ENCODE peak calls at places on chromosomes 3 and 15, in four cellular contexts. E, Q, Z and C are unnamed samples.

GRCh38 chr3:96538186-96538585 is 276.2 kb upstream of the EPHA6 start:
- DNase-seq in Q (no peak), E (no peak), Z (no peak), C (no peak)

GRCh38 chr3:33428812-33429211 is 11.4 kb downstream of the UBP1 start:
- DNase-seq in Z (no peak), Q (no peak), E (no peak), C (no peak)

GRCh38 chr3:52123106-52123708 is 31.0 kb downstream of the POC1A start:
- DNase-seq in Q (peak), Z (peak), E (peak), C (peak)

GRCh38 chr3:181541414-181541813 is 170.3 kb upstream of the SOX2 start:
- DNase-seq in E (no peak), Q (no peak), Z (no peak), C (no peak)

GRCh38 chr3:127997961-127998360 is 54.3 kb upstream of the SEC61A1 start:
- DNase-seq in Q (no peak), E (no peak), Z (no peak), C (no peak)

GRCh38 chr3:126446301-126446700 is 29.4 kb downstream of the ZXDC start:
- DNase-seq in Z (no peak), Q (no peak), E (peak), C (no peak)

GRCh38 chr3:111303760-111304159 is 232.1 kb downstream of the NECTIN3 start:
- DNase-seq in Q (no peak), Z (no peak), E (no peak), C (peak)

GRCh38 chr3:39809181-39809994 is at the start of gene MYRIP:
- DNase-seq in Q (peak), E (peak), Z (no peak), C (no peak)

GRCh38 chr3:5002174-5002870 is 23.1 kb downstream of the BHLHE40 start:
- DNase-seq in E (peak), Q (no peak), Z (no peak), C (no peak)

GRCh38 chr3:71208273-71209095 is 375.0 kb downstream of the FOXP1 start:
- DNase-seq in Z (no peak), E (peak), Q (no peak), C (peak)

GRCh38 chr15:100818927-100819326 is 60.7 kb upstream of the ALDH1A3 start:
- DNase-seq in Q (no peak), Z (no peak), E (no peak), C (peak)

GRCh38 chr15:101213570-101213969 is 38.3 kb downstream of the CHSY1 start:
- DNase-seq in Q (no peak), Z (no peak), E (no peak), C (no peak)

GRCh38 chr15:33048255-33048654 is 146.3 kb downstream of the FMN1 start:
- DNase-seq in E (peak), Q (no peak), Z (no peak), C (no peak)

GRCh38 chr3:155313303-155313702 is 19.8 kb upstream of the STRIT1 start:
- DNase-seq in Z (no peak), Q (no peak), E (peak), C (no peak)

GRCh38 chr15:68819451-68820204 is 1.1 kb downstream of the ANP32A start:
- DNase-seq in E (peak), Z (no peak), Q (peak), C (peak)

GRCh38 chr3:25655659-25656058 is 9.0 kb downstream of the TOP2B start:
- DNase-seq in Q (no peak), E (no peak), Z (no peak), C (no peak)

DNA sequence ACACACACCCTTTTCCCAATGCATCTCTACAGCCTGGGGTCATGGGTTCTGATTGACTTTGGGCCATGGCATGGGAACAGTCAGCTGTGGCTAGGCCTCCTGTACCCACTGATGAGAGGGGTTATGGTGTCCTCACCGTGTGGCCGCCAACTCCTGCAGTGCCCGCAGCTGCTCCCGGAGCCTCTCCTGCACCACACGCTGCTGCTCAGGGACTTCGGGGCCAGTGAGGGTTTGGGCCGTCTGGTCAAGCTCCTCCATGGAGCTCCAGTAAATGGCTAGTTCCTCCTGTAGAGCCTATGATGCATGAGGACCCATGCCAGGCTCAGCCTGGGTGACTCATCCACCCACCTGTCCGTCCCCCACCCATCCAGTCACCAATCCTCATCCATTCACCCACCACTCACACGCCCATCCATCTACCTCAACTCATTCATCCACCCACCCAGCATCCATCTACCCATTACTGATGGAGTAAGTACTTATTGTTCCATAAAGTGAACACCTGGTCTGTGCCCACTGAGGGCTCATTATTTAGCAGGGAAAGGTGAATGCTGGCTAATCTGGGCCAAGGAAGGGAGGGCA is 21.6 kb downstream of the SPTBN5 start:
- DNase-seq in Z (no peak), Q (no peak), E (no peak), C (no peak)
- H4K5ac ChIP-seq in Z (no peak), Q (no peak), E (no peak), C (no peak)

GRCh38 chr3:16204751-16205150 is 30.3 kb downstream of the GALNT15 start:
- DNase-seq in Q (no peak), E (no peak), Z (no peak), C (no peak)
- H4K5ac ChIP-seq in Q (no peak), E (no peak), Z (no peak), C (no peak)

DNA sequence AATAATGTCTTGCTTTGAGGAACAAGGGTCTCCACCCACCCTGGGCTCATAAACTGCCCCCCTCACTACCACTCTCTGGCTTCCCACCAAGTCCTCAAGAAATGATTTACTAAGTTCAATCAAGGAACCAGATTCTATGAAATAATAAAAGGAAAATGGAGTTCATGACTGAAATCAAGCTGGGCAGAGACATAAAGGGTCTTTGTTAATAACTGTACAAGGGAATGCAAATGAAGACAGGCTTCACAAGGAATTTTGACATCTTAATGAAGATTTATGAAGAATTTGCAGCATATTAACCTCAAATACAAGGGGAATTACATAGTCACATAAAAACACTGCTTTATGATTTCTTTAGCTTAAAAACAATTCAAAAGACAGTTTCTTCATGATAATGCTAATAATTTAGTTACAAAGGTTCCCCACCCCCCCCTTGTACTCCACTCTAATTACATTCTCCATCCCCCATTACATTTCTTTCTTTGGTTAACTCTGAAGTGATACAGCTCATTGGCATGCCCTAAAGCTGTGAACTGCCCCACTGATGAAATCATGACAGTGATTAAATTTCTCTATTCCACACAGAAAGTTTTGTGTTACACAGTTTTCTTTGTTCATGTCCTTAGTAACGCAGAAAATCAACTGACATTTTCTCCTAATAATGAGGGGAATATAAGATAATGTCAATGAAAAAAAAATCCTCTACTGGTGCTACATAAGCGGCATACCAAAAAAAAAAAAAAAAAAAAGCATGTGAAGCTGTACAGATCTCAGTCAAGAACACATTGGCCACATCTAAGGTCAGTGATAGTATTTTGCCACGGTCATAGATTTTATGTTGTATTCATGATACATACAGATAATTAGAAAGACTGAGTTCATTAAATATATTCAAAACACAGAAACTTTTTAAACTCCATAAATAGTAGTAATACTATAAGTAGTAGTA is 54.4 kb downstream of the WWTR1 start:
- DNase-seq in Z (no peak), E (peak), Q (no peak), C (peak)
- H4K5ac ChIP-seq in Z (no peak), E (no peak), Q (no peak), C (peak)

DNA sequence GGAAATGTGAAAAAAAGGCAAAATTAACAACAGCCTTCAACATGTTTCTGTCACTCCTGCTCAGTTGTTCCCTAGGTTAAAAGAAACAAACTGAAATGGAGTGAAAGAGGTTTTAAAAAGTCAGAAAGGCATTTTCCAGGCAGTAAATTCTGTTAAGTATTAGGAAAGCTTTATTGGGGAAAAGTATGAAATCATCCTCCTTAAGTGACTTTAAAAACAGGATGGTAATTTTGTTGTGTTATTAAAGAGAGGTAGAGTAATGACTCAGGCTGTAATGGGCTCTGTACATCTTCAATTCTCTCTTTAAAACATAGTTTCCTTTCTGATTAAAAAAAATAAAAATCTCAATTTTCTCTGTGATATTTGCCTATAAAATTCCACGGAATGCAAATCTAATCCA is 81.1 kb downstream of the OTOL1 start:
- DNase-seq in E (no peak), Q (no peak), Z (no peak), C (no peak)
- H4K5ac ChIP-seq in E (no peak), Q (no peak), Z (no peak), C (no peak)